ENCODE peak calls at places on chromosomes 12 and 14, in four cellular contexts. Q, X, E and F are unnamed samples.

GRCh38 chr14:94174622-94175402 is 690 bp downstream of the PPP4R4 start:
- DNase-seq in X (peak), Q (no peak), E (peak), F (no peak)

GRCh38 chr12:65656904-65657351 is 167.4 kb upstream of the HMGA2 start:
- DNase-seq in Q (no peak), E (no peak), X (no peak), F (peak)

GRCh38 chr12:90100619-90101018 is 392.0 kb upstream of the ATP2B1 start:
- DNase-seq in Q (no peak), E (no peak), X (no peak), F (no peak)

GRCh38 chr14:77509366-77509765 is 10.8 kb upstream of the ISM2 start:
- DNase-seq in X (no peak), Q (no peak), E (no peak), F (no peak)

GRCh38 chr14:26719514-26719913 is 121.7 kb upstream of the NOVA1 start:
- DNase-seq in E (no peak), Q (no peak), X (no peak), F (no peak)

GRCh38 chr12:27571463-27571862 is 47.5 kb downstream of the PPFIBP1 start:
- DNase-seq in E (no peak), X (no peak), Q (no peak), F (peak)

GRCh38 chr12:113788020-113788856 is 177.9 kb downstream of the RBM19 start:
- DNase-seq in Q (no peak), E (no peak), X (no peak), F (peak)

GRCh38 chr14:34110531-34110930 is 159.7 kb upstream of the EGLN3 start:
- DNase-seq in E (no peak), X (no peak), Q (no peak), F (no peak)

GRCh38 chr14:74503973-74504335 is 10.4 kb downstream of the ISCA2 start:
- DNase-seq in X (no peak), E (no peak), Q (no peak), F (no peak)

GRCh38 chr12:71804505-71804904 is 35.1 kb upstream of the TBC1D15 start:
- DNase-seq in Q (no peak), X (no peak), E (no peak), F (no peak)

GRCh38 chr14:65833256-65833880 is 420.8 kb downstream of the FUT8 start:
- DNase-seq in X (no peak), Q (no peak), E (no peak), F (no peak)

GRCh38 chr12:98446716-98447115 is 68.7 kb upstream of the TMPO start:
- DNase-seq in X (no peak), E (no peak), Q (no peak), F (no peak)

GRCh38 chr14:37936971-37937370 is 270.7 kb upstream of the SSTR1 start:
- DNase-seq in Q (no peak), X (no peak), E (no peak), F (no peak)

GRCh38 chr12:26691234-26691970 is 141.6 kb downstream of the ITPR2 start:
- DNase-seq in X (no peak), E (peak), Q (no peak), F (peak)

GRCh38 chr14:69460093-69460701 is 24.3 kb upstream of the PLEKHD1 start:
- DNase-seq in X (peak), Q (no peak), E (peak), F (peak)

GRCh38 chr12:88052686-88053085 is 23.5 kb upstream of the C12orf50 start:
- DNase-seq in X (no peak), Q (no peak), E (peak), F (peak)

GRCh38 chr12:120903818-120904773 is at the start of gene SPPL3:
- DNase-seq in Q (peak), X (peak), E (peak), F (peak)

GRCh38 chr14:64501326-64502171 is 2.1 kb downstream of the ZBTB25 start:
- DNase-seq in E (peak), X (peak), Q (no peak), F (peak)

GRCh38 chr14:53964249-53964648 is 7.6 kb upstream of the BMP4 start:
- DNase-seq in E (no peak), X (no peak), Q (no peak), F (no peak)

GRCh38 chr12:3520168-3520567 is 29.2 kb downstream of the PRMT8 start:
- DNase-seq in X (no peak), Q (no peak), E (no peak), F (peak)

GRCh38 chr12:25266522-25266921 is 15.8 kb upstream of the KRAS start:
- DNase-seq in E (no peak), Q (no peak), X (no peak), F (no peak)

GRCh38 chr12:117231750-117232149 is 41.5 kb upstream of the FBXO21 start:
- DNase-seq in X (no peak), E (peak), Q (no peak), F (no peak)

GRCh38 chr14:102078840-102079699 is 7.8 kb downstream of the HSP90AA1 start:
- DNase-seq in E (no peak), X (no peak), Q (no peak), F (no peak)

GRCh38 chr12:79844693-79845092 is 90.2 kb downstream of the PPP1R12A start:
- DNase-seq in Q (no peak), E (no peak), X (no peak), F (no peak)

GRCh38 chr14:75522224-75522764 is at the start of gene BATF:
- DNase-seq in E (no peak), X (peak), Q (peak), F (no peak)

GRCh38 chr12:69553626-69554248 is 31.5 kb upstream of the CCT2 start:
- DNase-seq in Q (no peak), E (peak), X (no peak), F (peak)

GRCh38 chr14:72594099-72594901 is 299.6 kb downstream of the DPF3 start:
- DNase-seq in Q (peak), X (no peak), E (no peak), F (no peak)

GRCh38 chr12:106757623-106758348 is 16.7 kb upstream of the RIC8B start:
- DNase-seq in X (no peak), E (no peak), Q (no peak), F (no peak)

GRCh38 chr12:93060666-93061413 is 131.7 kb upstream of the EEA1 start:
- DNase-seq in X (peak), E (no peak), Q (no peak), F (no peak)

GRCh38 chr12:52426034-52426433 is 8.1 kb downstream of the KRT75 start:
- DNase-seq in Q (no peak), X (no peak), E (no peak), F (no peak)

GRCh38 chr12:117012189-117012805 is 86.9 kb downstream of the TESC start:
- DNase-seq in Q (no peak), X (no peak), E (no peak), F (no peak)

GRCh38 chr14:100834441-100835277 is 8.7 kb downstream of the MEG3 start:
- DNase-seq in X (no peak), E (no peak), Q (no peak), F (no peak)

GRCh38 chr12:79378496-79378895 is 312.3 kb downstream of the PAWR start:
- DNase-seq in E (no peak), X (no peak), Q (no peak), F (no peak)

GRCh38 chr12:114529956-114530355 is 124.0 kb upstream of the TBX5 start:
- DNase-seq in X (no peak), E (no peak), Q (no peak), F (no peak)

GRCh38 chr12:76764856-76765255 is 941 bp downstream of the ZDHHC17 start:
- DNase-seq in Q (no peak), E (no peak), X (no peak), F (peak)